ENCODE peak calls at places on chromosomes 5 and 9, in six cellular contexts. W is esophagus squamous epithelium; E is mesothelial cell of epicardium; N is GM23338; O is SK-N-SH; Y is CD8-positive, alpha-beta T cell. T is an unnamed sample.

GRCh38 chr9:116792271-116792670 is 105.2 kb downstream of the TRIM32 start:
- DNase-seq in O (peak), Y (no peak), E (no peak), W (no peak), N (no peak), T (no peak)

GRCh38 chr9:93134740-93135444 is 841 bp upstream of the NINJ1 start:
- DNase-seq in N (no peak), E (no peak), W (no peak), Y (no peak), O (no peak), T (no peak)

GRCh38 chr5:54985301-54986268 is at the start of gene ESM1:
- DNase-seq in E (no peak), N (peak), O (no peak), Y (no peak), W (no peak), T (peak)

GRCh38 chr5:172901012-172901780 is 58.0 kb upstream of the RPL26L1 start:
- DNase-seq in E (no peak), W (no peak), N (no peak), Y (no peak), O (no peak), T (peak)

GRCh38 chr5:170100051-170100943 is 5.4 kb upstream of the FOXI1 start:
- DNase-seq in E (peak), O (peak), Y (peak), W (peak), N (peak), T (peak)

GRCh38 chr5:317086-317811 is 4.3 kb upstream of the AHRR start:
- DNase-seq in W (no peak), N (peak), Y (peak), O (peak), E (peak), T (peak)

GRCh38 chr5:171858303-171858702 is 72.7 kb downstream of the SMIM23 start:
- DNase-seq in W (no peak), Y (no peak), O (peak), N (peak), E (no peak), T (no peak)

GRCh38 chr5:77679791-77680190 is 41.3 kb upstream of the OTP start:
- DNase-seq in N (no peak), W (no peak), E (no peak), O (no peak), Y (no peak), T (no peak)

GRCh38 chr9:105138306-105138801 is 106.1 kb upstream of the SLC44A1 start:
- DNase-seq in Y (no peak), N (peak), W (no peak), O (no peak), E (no peak), T (peak)

GRCh38 chr5:81884871-81885270 is 87.0 kb upstream of the ATG10 start:
- DNase-seq in E (no peak), Y (no peak), N (no peak), O (no peak), W (no peak), T (no peak)

GRCh38 chr5:54988817-54989216 is 3.4 kb upstream of the ESM1 start:
- DNase-seq in O (no peak), N (no peak), E (no peak), W (no peak), Y (no peak), T (no peak)

GRCh38 chr9:6566409-6567139 is 79.0 kb downstream of the GLDC start:
- DNase-seq in Y (no peak), E (no peak), N (no peak), O (no peak), W (no peak), T (peak)

GRCh38 chr9:136045595-136046554 is 49.2 kb downstream of the NACC2 start:
- DNase-seq in Y (no peak), E (no peak), O (no peak), N (no peak), W (no peak), T (no peak)

GRCh38 chr5:139908749-139909148 is 113.1 kb downstream of the PSD2 start:
- DNase-seq in N (no peak), E (no peak), O (peak), Y (no peak), W (no peak), T (peak)

GRCh38 chr9:124769451-124770358 is 1.4 kb downstream of the NR6A1 start:
- DNase-seq in E (peak), O (peak), Y (peak), W (no peak), N (peak), T (peak)

GRCh38 chr5:65769539-65769938 is 47.5 kb downstream of the NLN start:
- DNase-seq in Y (no peak), O (no peak), E (no peak), W (no peak), N (no peak), T (no peak)

GRCh38 chr5:92092239-92092638 is 709.1 kb upstream of the ARRDC3 start:
- DNase-seq in W (no peak), N (no peak), Y (no peak), E (no peak), O (no peak), T (no peak)

GRCh38 chr5:140217299-140218026 is 42.5 kb downstream of the CYSTM1 start:
- DNase-seq in Y (no peak), O (no peak), N (no peak), W (no peak), E (no peak), T (no peak)

GRCh38 chr9:97857603-97858392 is 4.8 kb downstream of the FOXE1 start:
- DNase-seq in O (no peak), N (peak), E (no peak), Y (no peak), W (no peak), T (no peak)

GRCh38 chr9:81832571-81833285 is 95.5 kb upstream of the SPATA31D4 start:
- DNase-seq in E (no peak), W (no peak), Y (no peak), O (no peak), N (no peak), T (no peak)

GRCh38 chr5:72523960-72524582 is 16.9 kb upstream of the ZNF366 start:
- DNase-seq in E (no peak), W (no peak), O (no peak), Y (no peak), N (peak), T (peak)

DNA sequence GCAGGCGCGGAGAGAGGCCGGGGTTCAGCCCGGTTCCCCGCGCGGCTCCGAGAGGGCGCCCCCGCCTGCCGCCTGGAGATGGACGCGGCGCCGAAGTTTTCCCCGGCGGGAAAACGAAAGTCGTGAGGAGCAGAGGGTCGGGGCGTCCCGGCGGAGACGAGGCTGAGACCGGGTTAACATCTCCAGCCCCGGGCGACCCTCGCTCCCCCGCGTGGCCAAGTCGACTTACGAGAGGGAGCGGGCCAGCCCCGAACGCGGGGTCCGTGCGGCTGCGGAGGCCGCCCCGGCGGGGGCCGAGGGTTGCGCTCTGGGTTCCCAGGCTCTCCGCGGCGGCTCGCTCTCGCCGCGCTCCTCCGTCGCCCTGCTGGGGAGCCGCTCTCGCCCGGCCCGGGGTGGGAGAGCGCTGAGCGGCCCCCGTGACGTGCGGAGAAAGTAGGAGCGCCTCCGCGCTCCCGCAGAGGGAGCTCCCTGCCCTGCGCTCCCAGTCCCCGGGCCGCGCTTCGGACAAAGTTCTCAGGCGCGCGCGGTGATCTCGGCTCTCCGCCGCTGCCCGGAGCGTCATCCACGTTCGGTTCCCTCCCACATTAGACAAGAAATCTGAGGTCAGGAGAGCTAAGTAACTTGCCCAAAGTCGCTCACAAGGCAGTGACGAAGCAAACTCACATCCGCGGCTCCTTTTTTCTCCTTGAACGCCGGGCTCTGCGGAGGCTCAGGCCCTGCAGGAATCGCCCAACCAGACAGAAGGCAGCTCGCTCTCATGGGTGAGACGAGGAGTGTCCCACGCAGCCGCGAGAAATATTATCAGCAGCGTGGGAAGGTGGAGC is 1.1 kb upstream of the GCNT4 start:
- DNase-seq in O (peak), W (no peak), N (peak), E (peak), Y (peak), T (peak)
- TF ChIP-seq CTCF in O (peak), W (no peak), N (peak), E (no peak), Y (peak), T (no peak)

GRCh38 chr5:150211156-150212030 is 21.5 kb downstream of the SLC6A7 start:
- DNase-seq in Y (no peak), W (no peak), N (peak), E (no peak), O (no peak), T (no peak)

GRCh38 chr5:150217041-150217440 is 27.2 kb downstream of the SLC6A7 start:
- DNase-seq in O (no peak), E (no peak), Y (no peak), N (no peak), W (no peak), T (no peak)

GRCh38 chr5:150215978-150216944 is 26.4 kb downstream of the SLC6A7 start:
- DNase-seq in W (no peak), E (no peak), Y (no peak), O (no peak), N (no peak), T (peak)

GRCh38 chr5:150213530-150213929 is 23.7 kb downstream of the SLC6A7 start:
- DNase-seq in E (no peak), W (no peak), O (no peak), Y (no peak), N (no peak), T (no peak)

GRCh38 chr5:150214289-150214688 is 24.4 kb downstream of the SLC6A7 start:
- DNase-seq in Y (no peak), N (peak), E (no peak), O (no peak), W (no peak), T (no peak)
- TF ChIP-seq CTCF in Y (no peak), N (peak), E (no peak), O (no peak), W (no peak), T (no peak)

GRCh38 chr5:141883948-141884318 is 5.7 kb upstream of the PCDH1 start:
- DNase-seq in E (no peak), O (peak), Y (no peak), N (no peak), W (no peak), T (no peak)

DNA sequence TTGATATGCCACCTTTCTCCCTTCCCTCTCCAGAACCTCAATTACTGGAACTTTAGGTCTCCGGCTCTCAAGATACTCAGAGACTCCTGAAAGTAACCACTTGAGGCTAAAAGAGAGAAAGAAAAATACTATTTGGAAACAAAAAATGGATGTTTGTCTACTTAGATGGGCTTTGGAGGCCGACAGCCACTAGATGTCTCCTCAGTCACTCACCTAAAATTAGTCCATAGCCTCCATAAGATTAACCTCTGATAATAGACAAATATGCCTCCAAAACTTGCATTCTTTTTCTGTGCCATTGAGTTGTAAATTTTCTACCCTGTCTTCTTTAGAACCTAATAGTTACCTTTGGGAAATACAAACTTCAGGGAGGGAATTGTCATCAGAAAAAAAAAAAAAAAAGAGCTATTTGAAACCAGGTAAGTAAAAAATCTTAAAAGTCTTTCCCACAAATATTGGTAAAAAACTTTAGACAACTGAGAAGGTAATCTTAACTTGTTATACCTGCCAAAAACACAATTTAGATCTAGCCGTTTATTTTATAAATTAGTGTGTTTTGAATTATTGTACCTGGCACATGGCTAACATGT is 11.2 kb upstream of the PCDH1 start:
- DNase-seq in O (peak), E (peak), Y (no peak), N (no peak), W (no peak), T (no peak)
- TF ChIP-seq CTCF in O (peak), E (no peak), Y (no peak), N (peak), W (no peak), T (no peak)

DNA sequence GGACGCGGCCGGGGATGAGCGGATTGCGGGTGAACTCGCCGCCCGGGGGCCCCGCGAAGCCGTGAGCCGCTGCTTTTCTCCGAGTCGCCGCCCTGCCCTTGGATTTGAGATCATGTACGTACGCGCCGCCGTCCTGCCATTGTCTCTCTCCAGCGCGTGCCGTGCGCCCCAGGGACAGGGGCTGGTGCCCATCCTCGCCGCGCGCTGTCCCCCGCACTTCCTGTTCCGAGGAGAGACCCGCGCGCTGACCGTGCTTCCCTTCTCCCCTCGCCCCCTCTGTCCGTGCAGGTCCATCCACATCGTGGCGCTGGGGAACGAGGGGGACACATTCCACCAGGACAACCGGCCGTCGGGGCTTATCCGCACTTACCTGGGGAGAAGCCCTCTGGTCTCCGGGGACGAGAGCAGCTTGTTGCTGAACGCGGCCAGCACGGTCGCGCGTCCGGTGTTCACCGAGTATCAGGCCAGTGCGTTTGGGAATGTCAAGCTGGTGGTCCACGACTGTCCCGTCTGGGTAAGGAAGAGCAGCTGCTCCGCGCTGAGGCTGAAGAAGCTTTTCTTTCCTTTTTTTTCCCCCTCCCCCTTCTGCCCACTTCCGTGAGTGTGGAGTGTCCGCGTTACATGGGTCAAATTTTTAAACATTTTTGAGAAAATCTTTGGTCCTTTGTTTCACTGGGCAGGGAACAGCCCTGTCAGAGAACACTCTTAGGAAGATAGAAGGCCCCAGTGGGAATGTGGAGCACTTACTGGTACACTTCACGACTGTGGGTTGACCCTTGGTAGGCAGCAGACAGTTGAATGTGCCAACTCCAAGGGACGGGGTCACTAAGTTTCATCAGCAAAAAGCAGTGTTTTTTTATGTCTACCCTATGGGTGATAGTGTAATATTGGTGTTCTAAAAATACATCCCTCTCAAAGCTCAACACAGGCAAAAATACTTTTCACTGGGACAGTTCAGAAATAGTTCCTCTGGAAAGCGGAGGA is 727 bp downstream of the RHOBTB3 start:
- DNase-seq in E (peak), N (peak), W (no peak), Y (peak), O (peak), T (peak)
- TF ChIP-seq CTCF in E (no peak), N (no peak), W (no peak), Y (no peak), O (no peak), T (no peak)

DNA sequence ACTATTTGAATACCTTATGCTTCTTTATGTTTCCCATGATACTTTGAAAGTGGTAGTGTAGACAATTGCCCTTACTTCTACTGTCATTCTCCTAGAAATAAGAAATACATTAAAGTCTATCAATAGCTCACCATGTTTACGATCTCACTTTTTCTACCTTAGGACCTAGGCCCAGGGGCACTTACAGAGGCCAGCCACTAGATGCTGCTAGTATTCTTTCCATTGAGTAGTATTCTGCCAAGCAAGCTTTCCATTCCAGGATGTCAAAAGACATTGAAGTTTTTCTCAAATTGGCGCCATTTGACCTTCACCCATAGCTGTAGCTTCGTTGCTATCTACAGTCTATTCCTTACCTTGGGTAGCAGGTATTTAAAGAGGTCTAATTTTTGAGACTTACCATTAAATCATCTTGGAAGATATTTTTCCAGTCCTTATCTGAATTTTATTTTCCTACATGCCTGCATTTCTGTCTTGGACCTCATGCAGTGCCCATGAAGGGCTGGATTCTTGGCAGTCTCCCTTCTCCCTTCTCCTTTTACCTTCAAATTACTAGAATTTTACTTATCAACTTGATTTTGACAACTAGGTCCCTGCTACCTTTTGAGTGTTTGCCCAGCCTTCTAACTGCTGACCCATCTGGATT is 246.0 kb upstream of the NUDT12 start:
- DNase-seq in N (peak), W (no peak), Y (no peak), E (no peak), O (peak), T (peak)
- TF ChIP-seq CTCF in N (peak), W (peak), Y (no peak), E (peak), O (peak), T (peak)

GRCh38 chr5:141641634-141642278 is 5.0 kb downstream of the RELL2 start:
- DNase-seq in W (no peak), O (no peak), E (no peak), Y (no peak), N (peak), T (peak)
- TF ChIP-seq CTCF in W (peak), O (peak), E (no peak), Y (no peak), N (peak), T (peak)

DNA sequence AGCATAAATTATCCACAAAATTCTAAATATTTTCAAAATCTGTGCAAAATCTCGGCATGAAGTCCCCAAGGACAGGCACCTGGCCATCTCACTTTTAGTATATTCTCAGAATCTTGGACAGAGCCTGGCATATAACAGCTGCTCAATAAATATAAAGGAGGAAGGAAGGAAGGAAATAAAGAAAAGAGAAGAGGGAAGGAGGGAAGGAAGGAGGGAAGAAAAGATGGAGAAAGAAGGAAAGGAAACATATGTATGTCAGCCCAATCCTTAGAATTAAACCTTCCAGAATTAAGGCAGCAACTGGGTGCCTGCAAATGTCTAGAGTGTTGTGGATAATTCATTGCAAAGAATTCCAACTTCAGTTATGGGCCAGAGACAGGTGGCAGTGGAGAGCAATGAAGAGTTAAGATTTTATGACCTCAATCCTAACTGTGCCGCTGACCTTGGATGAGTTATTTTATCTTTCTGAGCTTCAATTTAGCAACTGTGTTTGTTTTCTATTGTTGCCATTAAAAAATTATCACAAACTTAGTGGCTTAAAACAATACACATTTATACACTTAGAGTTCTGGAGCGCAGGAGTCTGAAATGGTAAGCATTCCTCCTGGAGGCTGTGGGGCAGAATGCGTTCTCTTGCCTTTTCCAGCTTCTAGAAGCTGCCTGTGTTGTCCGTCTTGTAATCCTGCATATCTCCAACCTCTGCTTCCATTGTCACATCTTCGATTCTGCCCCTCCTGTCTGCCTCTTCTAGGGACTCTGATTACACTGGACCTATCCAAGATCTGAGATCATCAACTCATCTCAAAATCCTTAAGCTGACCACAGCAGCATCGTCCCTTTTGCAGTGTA is 200.8 kb upstream of the MSX2 start:
- DNase-seq in W (no peak), E (no peak), O (no peak), Y (no peak), N (no peak), T (no peak)
- TF ChIP-seq CTCF in W (no peak), E (no peak), O (peak), Y (no peak), N (peak), T (no peak)